ENCODE peak calls at places on chromosomes 16 and 17, in seven cellular contexts. E, O, Q, G, X, V and M are unnamed samples.

GRCh38 chr17:41705271-41705991 is 6.7 kb upstream of the GAST start:
- DNase-seq in E (no peak), O (no peak), Q (no peak), G (no peak), X (peak), V (no peak), M (no peak)

GRCh38 chr16:3056336-3057180 is 8.9 kb upstream of the IL32 start:
- DNase-seq in E (no peak), O (no peak), Q (no peak), G (no peak), X (no peak), V (no peak), M (no peak)

GRCh38 chr16:301950-302349 is 19.0 kb downstream of the PDIA2 start:
- DNase-seq in E (no peak), O (no peak), Q (no peak), G (no peak), X (no peak), V (no peak), M (no peak)

GRCh38 chr17:83056583-83057396 is 22.6 kb upstream of the METRNL start:
- DNase-seq in E (no peak), O (peak), Q (no peak), G (peak), X (no peak), V (peak), M (no peak)

GRCh38 chr17:66275651-66276050 is 26.8 kb upstream of the PRKCA start:
- DNase-seq in E (no peak), O (no peak), Q (no peak), G (peak), X (peak), V (no peak), M (no peak)

GRCh38 chr16:74463888-74464287 is 42.6 kb upstream of the CLEC18B start:
- DNase-seq in E (peak), O (no peak), Q (no peak), G (no peak), X (no peak), V (no peak), M (no peak)

GRCh38 chr16:31351246-31351936 is 3.6 kb upstream of the ITGAX start:
- DNase-seq in E (no peak), O (no peak), Q (no peak), G (no peak), X (no peak), V (no peak), M (no peak)

GRCh38 chr17:81471804-81472456 is 40.7 kb downstream of the ACTG1 start:
- DNase-seq in E (peak), O (no peak), Q (peak), G (peak), X (no peak), V (peak), M (no peak)

GRCh38 chr17:45994228-45994627 is 4.8 kb upstream of the STH start:
- DNase-seq in E (no peak), O (no peak), Q (no peak), G (no peak), X (no peak), V (no peak), M (no peak)

GRCh38 chr17:80957461-80957941 is 34.1 kb upstream of the CHMP6 start:
- DNase-seq in E (no peak), O (no peak), Q (no peak), G (no peak), X (no peak), V (peak), M (no peak)

GRCh38 chr17:82416264-82416663 is 1.9 kb upstream of the HEXD start:
- DNase-seq in E (no peak), O (no peak), Q (no peak), G (no peak), X (no peak), V (no peak), M (no peak)

GRCh38 chr16:12119037-12119436 is 142.5 kb downstream of the SNX29 start:
- DNase-seq in E (no peak), O (no peak), Q (no peak), G (no peak), X (no peak), V (no peak), M (no peak)

GRCh38 chr16:20001856-20002707 is 71.6 kb downstream of the GPR139 start:
- DNase-seq in E (no peak), O (no peak), Q (no peak), G (no peak), X (no peak), V (peak), M (no peak)

GRCh38 chr17:36855459-36855858 is 81.8 kb upstream of the LHX1 start:
- DNase-seq in E (peak), O (no peak), Q (no peak), G (no peak), X (no peak), V (no peak), M (no peak)

GRCh38 chr17:40091691-40092397 is 8.5 kb downstream of the NR1D1 start:
- DNase-seq in E (no peak), O (no peak), Q (no peak), G (no peak), X (no peak), V (peak), M (no peak)

GRCh38 chr16:12147681-12148479 is 171.3 kb downstream of the SNX29 start:
- DNase-seq in E (peak), O (peak), Q (no peak), G (no peak), X (no peak), V (no peak), M (no peak)

GRCh38 chr17:75008373-75008772 is 4.1 kb upstream of the MRPL58 start:
- DNase-seq in E (peak), O (no peak), Q (no peak), G (no peak), X (no peak), V (no peak), M (no peak)

GRCh38 chr17:27895940-27896535 is 2.9 kb upstream of the LYRM9 start:
- DNase-seq in E (no peak), O (no peak), Q (no peak), G (no peak), X (no peak), V (no peak), M (no peak)

GRCh38 chr17:78361227-78361683 is 1.4 kb upstream of the SOCS3 start:
- DNase-seq in E (no peak), O (no peak), Q (no peak), G (no peak), X (no peak), V (no peak), M (no peak)

GRCh38 chr17:17419621-17420020 is 57.2 kb upstream of the MED9 start:
- DNase-seq in E (no peak), O (peak), Q (no peak), G (no peak), X (no peak), V (no peak), M (no peak)

GRCh38 chr17:77610980-77611641 is 347.4 kb upstream of the TNRC6C start:
- DNase-seq in E (no peak), O (no peak), Q (no peak), G (peak), X (no peak), V (no peak), M (no peak)

GRCh38 chr16:19166500-19166899 is 1.5 kb upstream of the SYT17 start:
- DNase-seq in E (no peak), O (no peak), Q (peak), G (no peak), X (no peak), V (no peak), M (no peak)

GRCh38 chr17:1919206-1919605 is 89.4 kb downstream of the RPA1 start:
- DNase-seq in E (no peak), O (no peak), Q (no peak), G (no peak), X (no peak), V (no peak), M (no peak)

GRCh38 chr16:22732315-22732840 is 81.6 kb upstream of the HS3ST2 start:
- DNase-seq in E (no peak), O (no peak), Q (no peak), G (no peak), X (no peak), V (no peak), M (no peak)

GRCh38 chr16:88381820-88382451 is 823 bp upstream of the ZNF469 start:
- DNase-seq in E (no peak), O (no peak), Q (no peak), G (no peak), X (no peak), V (peak), M (no peak)

GRCh38 chr17:83057793-83058477 is 21.5 kb upstream of the METRNL start:
- DNase-seq in E (no peak), O (peak), Q (no peak), G (no peak), X (no peak), V (peak), M (no peak)

GRCh38 chr17:77872199-77872598 is 86.3 kb upstream of the TNRC6C start:
- DNase-seq in E (no peak), O (no peak), Q (no peak), G (no peak), X (no peak), V (no peak), M (no peak)

GRCh38 chr16:89290887-89291286 is 73.4 kb downstream of the ZNF778 start:
- DNase-seq in E (no peak), O (no peak), Q (no peak), G (no peak), X (no peak), V (no peak), M (no peak)

GRCh38 chr17:32909787-32910369 is 18.1 kb upstream of the TMEM98 start:
- DNase-seq in E (peak), O (peak), Q (peak), G (peak), X (peak), V (peak), M (no peak)

GRCh38 chr16:58426960-58427359 is 34.7 kb downstream of the GINS3 start:
- DNase-seq in E (no peak), O (peak), Q (no peak), G (no peak), X (no peak), V (no peak), M (no peak)

GRCh38 chr16:583470-583814 is 6.4 kb upstream of the RAB40C start:
- DNase-seq in E (no peak), O (no peak), Q (no peak), G (no peak), X (no peak), V (no peak), M (no peak)

GRCh38 chr17:44927696-44928095 is 12.4 kb upstream of the GFAP start:
- DNase-seq in E (no peak), O (no peak), Q (no peak), G (no peak), X (no peak), V (peak), M (no peak)

GRCh38 chr16:18984425-18985005 is 781 bp downstream of the TMC7 start:
- DNase-seq in E (no peak), O (no peak), Q (no peak), G (peak), X (no peak), V (no peak), M (no peak)

GRCh38 chr16:67967956-67968439 is 439 bp downstream of the SLC12A4 start:
- DNase-seq in E (peak), O (peak), Q (no peak), G (peak), X (peak), V (peak), M (no peak)

GRCh38 chr16:67969286-67970039 is 1.0 kb upstream of the SLC12A4 start:
- DNase-seq in E (no peak), O (no peak), Q (no peak), G (peak), X (no peak), V (no peak), M (no peak)

GRCh38 chr16:67966549-67967182 is 1.8 kb downstream of the SLC12A4 start:
- DNase-seq in E (no peak), O (peak), Q (no peak), G (peak), X (no peak), V (no peak), M (no peak)

GRCh38 chr16:67967183-67967955 is 1.1 kb downstream of the SLC12A4 start:
- DNase-seq in E (peak), O (no peak), Q (no peak), G (peak), X (no peak), V (no peak), M (no peak)

DNA sequence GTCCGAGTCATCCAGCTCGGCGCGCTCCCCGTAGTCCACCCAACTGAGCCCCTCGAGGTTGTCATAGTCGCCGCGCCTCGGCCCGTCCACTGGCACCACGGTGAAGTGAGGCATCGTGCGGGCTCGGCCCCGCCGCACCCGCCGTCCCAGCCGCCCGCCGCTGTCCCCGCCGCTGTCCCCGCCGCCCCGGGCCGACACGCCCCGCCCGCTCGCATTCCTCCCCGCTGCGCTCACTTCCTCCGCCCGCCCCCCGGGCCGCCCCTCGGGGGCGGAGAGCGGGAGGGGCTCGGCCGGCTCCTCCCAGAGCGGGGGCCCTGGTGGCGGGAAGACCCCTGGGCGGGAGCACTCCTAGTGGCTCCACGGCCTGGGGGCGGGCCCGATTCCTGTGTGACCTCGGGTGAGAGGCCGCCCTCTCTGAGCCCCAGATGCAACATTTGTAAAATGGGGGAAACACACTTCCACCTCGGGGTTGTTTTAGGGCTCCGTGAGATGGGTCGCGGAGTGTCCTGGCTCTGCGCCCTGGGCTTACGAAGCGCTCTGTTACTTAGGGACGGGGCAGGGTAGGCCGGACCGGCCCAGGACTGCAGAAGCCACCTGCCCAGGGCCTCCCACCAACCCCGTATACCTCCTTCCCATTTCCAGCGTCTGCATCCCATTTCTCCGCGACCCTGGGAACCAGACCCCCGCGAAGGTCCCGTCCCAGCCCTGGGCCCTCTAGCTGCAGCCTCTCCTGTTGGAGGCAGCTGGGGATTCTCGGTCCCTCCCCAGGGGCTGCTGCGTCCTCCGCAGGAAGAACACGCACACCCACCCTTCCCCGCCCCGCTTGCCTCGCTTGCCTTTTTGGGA is at the start of gene SLC12A4:
- DNase-seq in E (peak), O (peak), Q (peak), G (peak), X (peak), V (peak), M (peak)
- TF ChIP-seq CTCF in E (no peak), O (no peak), Q (no peak), G (peak), X (no peak), V (no peak), M (no peak)

GRCh38 chr17:48636177-48637018 is 10.2 kb upstream of the HOXB9 start:
- DNase-seq in E (peak), O (peak), Q (peak), G (peak), X (peak), V (peak), M (no peak)
- TF ChIP-seq CTCF in E (peak), O (peak), Q (peak), G (peak), X (peak), V (peak), M (peak)

GRCh38 chr17:19781488-19782458 is 33.7 kb upstream of the ALDH3A1 start:
- DNase-seq in E (no peak), O (no peak), Q (no peak), G (no peak), X (no peak), V (no peak), M (no peak)

GRCh38 chr17:19787733-19788357 is 39.7 kb upstream of the ALDH3A1 start:
- DNase-seq in E (no peak), O (no peak), Q (no peak), G (no peak), X (peak), V (no peak), M (no peak)

GRCh38 chr17:19780846-19781245 is 32.7 kb upstream of the ALDH3A1 start:
- DNase-seq in E (no peak), O (no peak), Q (no peak), G (no peak), X (no peak), V (no peak), M (no peak)

DNA sequence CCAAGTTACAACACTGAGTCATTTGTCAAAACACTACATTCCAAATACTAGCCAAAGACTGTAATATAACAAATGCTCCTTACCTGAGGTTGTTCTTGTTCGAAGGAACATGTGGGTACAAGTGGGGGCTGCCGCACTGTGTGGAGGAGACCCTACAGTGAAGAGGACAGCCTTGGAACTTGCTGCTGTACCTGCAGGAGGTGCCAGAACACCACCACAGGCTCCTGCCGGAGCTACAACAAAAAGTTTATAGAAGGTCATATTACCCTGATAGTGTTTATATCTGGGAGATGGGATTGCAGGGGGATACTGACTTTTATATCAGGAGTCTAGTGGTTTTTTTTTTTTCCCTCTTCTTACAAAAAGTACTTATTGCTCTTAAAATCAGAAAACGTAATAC is 37.8 kb upstream of the ALDH3A1 start:
- DNase-seq in E (no peak), O (no peak), Q (no peak), G (peak), X (peak), V (no peak), M (no peak)
- TF ChIP-seq CTCF in E (peak), O (no peak), Q (no peak), G (no peak), X (peak), V (no peak), M (no peak)

DNA sequence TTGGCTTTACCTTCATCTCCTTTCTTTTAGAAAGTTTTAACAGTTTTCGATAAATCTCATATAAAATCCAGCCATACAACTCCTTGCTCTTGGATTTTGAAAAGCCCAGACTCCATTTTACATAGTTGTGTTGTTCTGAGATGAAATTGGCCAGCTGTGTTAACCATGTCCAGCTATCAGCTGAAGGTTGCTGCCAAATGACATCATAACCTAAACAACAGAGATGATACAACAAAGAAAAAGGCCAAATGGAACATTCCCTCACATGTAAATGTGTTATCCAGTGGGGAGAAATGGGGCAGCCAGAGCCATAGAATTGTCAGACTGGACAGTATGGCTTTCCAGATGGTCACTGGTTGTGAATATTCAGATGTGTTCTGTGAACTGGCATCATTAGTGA is 43.3 kb downstream of the CYB561 start:
- DNase-seq in E (no peak), O (no peak), Q (no peak), G (peak), X (peak), V (no peak), M (no peak)
- TF ChIP-seq CTCF in E (no peak), O (no peak), Q (no peak), G (no peak), X (no peak), V (no peak), M (no peak)

GRCh38 chr17:6857336-6857735 is 25.8 kb upstream of the TEKT1 start:
- DNase-seq in E (peak), O (no peak), Q (no peak), G (no peak), X (no peak), V (no peak), M (no peak)

GRCh38 chr17:6856054-6856453 is 24.5 kb upstream of the TEKT1 start:
- DNase-seq in E (peak), O (no peak), Q (no peak), G (no peak), X (no peak), V (no peak), M (no peak)

GRCh38 chr17:6857904-6858303 is 26.4 kb upstream of the TEKT1 start:
- DNase-seq in E (no peak), O (no peak), Q (no peak), G (no peak), X (no peak), V (no peak), M (no peak)

GRCh38 chr17:6853764-6854442 is 22.4 kb upstream of the TEKT1 start:
- DNase-seq in E (peak), O (no peak), Q (no peak), G (no peak), X (no peak), V (no peak), M (no peak)
- TF ChIP-seq CTCF in E (peak), O (no peak), Q (no peak), G (peak), X (no peak), V (no peak), M (peak)

DNA sequence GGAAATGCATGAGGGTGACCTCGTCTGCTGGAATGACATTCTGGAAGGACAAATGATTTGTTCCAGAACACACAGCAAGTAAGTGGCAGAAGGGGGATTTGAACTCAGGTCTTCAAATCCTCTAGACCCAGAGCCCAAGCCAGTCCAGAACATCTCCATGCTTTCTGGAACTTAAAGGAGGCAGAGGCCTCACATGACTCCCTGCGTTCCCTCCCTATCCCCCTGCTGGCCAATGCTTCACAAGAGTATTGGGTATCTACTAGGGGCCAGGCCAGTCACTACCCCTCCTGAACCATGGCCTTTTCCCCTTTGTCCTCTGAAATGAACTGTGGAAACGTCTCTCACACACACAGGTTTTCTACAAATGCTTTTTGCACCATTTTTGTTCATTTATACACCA is 7.6 kb upstream of the BEAN1 start:
- DNase-seq in E (no peak), O (no peak), Q (no peak), G (no peak), X (no peak), V (no peak), M (peak)
- TF ChIP-seq CTCF in E (peak), O (no peak), Q (no peak), G (peak), X (no peak), V (no peak), M (no peak)

GRCh38 chr17:7139400-7139799 is 24.8 kb upstream of the ASGR2 start:
- DNase-seq in E (no peak), O (no peak), Q (no peak), G (no peak), X (no peak), V (peak), M (no peak)

GRCh38 chr17:7136266-7136877 is 21.8 kb upstream of the ASGR2 start:
- DNase-seq in E (peak), O (peak), Q (peak), G (peak), X (peak), V (peak), M (no peak)

GRCh38 chr17:7141824-7142223 is 27.2 kb upstream of the ASGR2 start:
- DNase-seq in E (no peak), O (no peak), Q (no peak), G (no peak), X (no peak), V (peak), M (no peak)

GRCh38 chr17:7137182-7137943 is 22.7 kb upstream of the ASGR2 start:
- DNase-seq in E (no peak), O (no peak), Q (no peak), G (no peak), X (no peak), V (no peak), M (no peak)

GRCh38 chr17:7138800-7139381 is 24.3 kb upstream of the ASGR2 start:
- DNase-seq in E (no peak), O (no peak), Q (no peak), G (no peak), X (no peak), V (no peak), M (no peak)
- TF ChIP-seq CTCF in E (no peak), O (no peak), Q (no peak), G (no peak), X (no peak), V (no peak), M (no peak)